ENCODE peak calls at places on chromosomes 1 and 21, in five cellular contexts. P is thoracic aorta, I is transverse colon, L is psoas muscle, V is breast epithelium. G is an unnamed sample.

GRCh38 chr21:34133802-34134201 is 60.4 kb downstream of the MRPS6 start:
- DNase-seq in P (no peak), I (no peak), L (no peak), V (no peak), G (no peak)

GRCh38 chr1:114033219-114033706 is 54.0 kb downstream of the OLFML3 start:
- DNase-seq in P (no peak), I (no peak), L (no peak), V (no peak), G (no peak)

GRCh38 chr1:208047476-208047934 is 136.6 kb upstream of the CD34 start:
- DNase-seq in P (peak), I (peak), L (peak), V (peak), G (no peak)

GRCh38 chr1:222404710-222405109 is 143.2 kb downstream of the HHIPL2 start:
- DNase-seq in P (no peak), I (no peak), L (no peak), V (no peak), G (no peak)

GRCh38 chr1:30450148-30450817 is 273.1 kb downstream of the MATN1 start:
- DNase-seq in P (no peak), I (no peak), L (no peak), V (no peak), G (no peak)

GRCh38 chr1:85085417-85085816 is 37.1 kb upstream of the MCOLN3 start:
- DNase-seq in P (no peak), I (no peak), L (no peak), V (no peak), G (no peak)

GRCh38 chr1:41891403-41891896 is 27.3 kb downstream of the HIVEP3 start:
- DNase-seq in P (no peak), I (peak), L (no peak), V (no peak), G (no peak)

GRCh38 chr1:63980706-63981407 is 207.0 kb downstream of the ROR1 start:
- DNase-seq in P (no peak), I (no peak), L (no peak), V (peak), G (no peak)

GRCh38 chr1:171431994-171432393 is 53.3 kb upstream of the PRRC2C start:
- DNase-seq in P (no peak), I (no peak), L (no peak), V (no peak), G (no peak)

GRCh38 chr1:98049370-98050115 is 128.7 kb upstream of the DPYD start:
- DNase-seq in P (no peak), I (no peak), L (no peak), V (no peak), G (no peak)

GRCh38 chr1:217896490-217896889 is 265.3 kb downstream of the SPATA17 start:
- DNase-seq in P (no peak), I (no peak), L (no peak), V (no peak), G (no peak)

GRCh38 chr1:19081218-19081893 is 124.9 kb upstream of the IFFO2 start:
- DNase-seq in P (no peak), I (peak), L (peak), V (no peak), G (no peak)

GRCh38 chr1:23930861-23931471 is 17.8 kb upstream of the CNR2 start:
- DNase-seq in P (no peak), I (no peak), L (no peak), V (no peak), G (peak)

GRCh38 chr1:9594471-9595155 is 5.9 kb downstream of the TMEM201 start:
- DNase-seq in P (no peak), I (no peak), L (no peak), V (no peak), G (no peak)

GRCh38 chr21:17602874-17603273 is 9.8 kb downstream of the BTG3 start:
- DNase-seq in P (no peak), I (no peak), L (no peak), V (no peak), G (no peak)

GRCh38 chr1:91374086-91374485 is 30.6 kb downstream of the HFM1 start:
- DNase-seq in P (no peak), I (no peak), L (no peak), V (no peak), G (no peak)

GRCh38 chr1:152037920-152038658 is 1.3 kb upstream of the S100A11 start:
- DNase-seq in P (no peak), I (no peak), L (no peak), V (no peak), G (no peak)

GRCh38 chr1:37438971-37439671 is 35.3 kb upstream of the ZC3H12A start:
- DNase-seq in P (no peak), I (no peak), L (no peak), V (no peak), G (no peak)

GRCh38 chr21:27571706-27572105 is 604.8 kb upstream of the ADAMTS5 start:
- DNase-seq in P (no peak), I (no peak), L (no peak), V (no peak), G (peak)

GRCh38 chr21:32733356-32733755 is 5.5 kb upstream of the SYNJ1 start:
- DNase-seq in P (no peak), I (no peak), L (no peak), V (no peak), G (no peak)

GRCh38 chr1:168609133-168609715 is 32.8 kb downstream of the XCL1 start:
- DNase-seq in P (peak), I (no peak), L (peak), V (peak), G (peak)

GRCh38 chr1:14440166-14440565 is 158.3 kb upstream of the KAZN start:
- DNase-seq in P (no peak), I (no peak), L (no peak), V (no peak), G (no peak)
- TF ChIP-seq CTCF in P (no peak), I (no peak), L (no peak), V (no peak), G (no peak)

GRCh38 chr1:59081181-59081580 is 215.7 kb upstream of the FGGY start:
- DNase-seq in P (no peak), I (no peak), L (no peak), V (no peak), G (no peak)

GRCh38 chr1:59077739-59078503 is 219.0 kb upstream of the FGGY start:
- DNase-seq in P (no peak), I (no peak), L (no peak), V (no peak), G (no peak)

GRCh38 chr1:59076612-59077011 is 220.3 kb upstream of the FGGY start:
- DNase-seq in P (no peak), I (no peak), L (no peak), V (no peak), G (no peak)

GRCh38 chr1:59079434-59080135 is 217.3 kb upstream of the FGGY start:
- DNase-seq in P (no peak), I (no peak), L (no peak), V (no peak), G (no peak)

GRCh38 chr1:59078866-59079265 is 218.0 kb upstream of the FGGY start:
- DNase-seq in P (no peak), I (no peak), L (no peak), V (no peak), G (no peak)
- H3K4me3 ChIP-seq in P (no peak), I (no peak), L (no peak), V (no peak), G (no peak)

GRCh38 chr1:83834621-83835264 is 164.2 kb downstream of the TTLL7 start:
- DNase-seq in P (no peak), I (no peak), L (no peak), V (no peak), G (no peak)
- TF ChIP-seq CTCF in P (no peak), I (no peak), L (peak), V (no peak), G (no peak)

GRCh38 chr1:74436078-74436477 is 76.3 kb downstream of the LRRC53 start:
- DNase-seq in P (no peak), I (no peak), L (no peak), V (no peak), G (no peak)
- H3K4me3 ChIP-seq in P (no peak), I (no peak), L (no peak), V (no peak), G (no peak)

GRCh38 chr21:25564349-25564948 is 42.8 kb downstream of the MRPL39 start:
- DNase-seq in P (no peak), I (no peak), L (no peak), V (no peak), G (no peak)

GRCh38 chr21:25562660-25563059 is 44.6 kb downstream of the MRPL39 start:
- DNase-seq in P (no peak), I (no peak), L (no peak), V (no peak), G (no peak)

GRCh38 chr21:25563399-25564116 is 43.7 kb downstream of the MRPL39 start:
- DNase-seq in P (no peak), I (peak), L (no peak), V (no peak), G (no peak)

GRCh38 chr21:25560151-25560783 is 47.0 kb downstream of the MRPL39 start:
- DNase-seq in P (no peak), I (no peak), L (no peak), V (no peak), G (no peak)

DNA sequence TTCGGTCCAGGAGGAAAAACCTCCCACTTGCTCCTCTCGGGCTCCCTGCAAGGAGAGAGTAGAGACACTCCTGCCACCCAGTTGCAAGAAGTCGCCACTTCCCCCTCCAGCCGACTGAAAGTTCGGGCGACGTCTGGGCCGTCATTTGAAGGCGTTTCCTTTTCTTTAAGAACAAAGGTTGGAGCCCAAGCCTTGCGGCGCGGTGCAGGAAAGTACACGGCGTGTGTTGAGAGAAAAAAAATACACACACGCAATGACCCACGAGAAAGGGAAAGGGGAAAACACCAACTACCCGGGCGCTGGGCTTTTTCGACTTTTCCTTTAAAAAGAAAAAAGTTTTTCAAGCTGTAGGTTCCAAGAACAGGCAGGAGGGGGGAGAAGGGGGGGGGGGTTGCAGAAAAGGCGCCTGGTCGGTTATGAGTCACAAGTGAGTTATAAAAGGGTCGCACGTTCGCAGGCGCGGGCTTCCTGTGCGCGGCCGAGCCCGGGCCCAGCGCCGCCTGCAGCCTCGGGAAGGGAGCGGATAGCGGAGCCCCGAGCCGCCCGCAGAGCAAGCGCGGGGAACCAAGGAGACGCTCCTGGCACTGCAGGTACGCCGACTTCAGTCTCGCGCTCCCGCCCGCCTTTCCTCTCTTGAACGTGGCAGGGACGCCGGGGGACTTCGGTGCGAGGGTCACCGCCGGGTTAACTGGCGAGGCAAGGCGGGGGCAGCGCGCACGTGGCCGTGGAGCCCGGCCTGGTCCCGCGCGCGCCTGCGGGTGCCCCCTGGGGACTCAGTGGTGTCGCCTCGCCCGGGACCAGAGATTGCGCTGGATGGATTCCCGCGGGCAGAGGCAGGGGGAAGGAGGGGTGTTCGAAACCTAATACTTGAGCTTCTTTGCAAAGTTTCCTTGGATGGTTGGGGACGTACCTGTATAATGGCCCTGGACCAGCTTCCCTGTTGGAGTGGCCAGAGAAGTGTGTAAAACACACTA is 45.3 kb downstream of the MRPL39 start:
- DNase-seq in P (no peak), I (peak), L (peak), V (no peak), G (no peak)
- TF ChIP-seq CTCF in P (peak), I (peak), L (peak), V (no peak), G (peak)

GRCh38 chr1:110211503-110212164 is 1.5 kb downstream of the KCNC4 start:
- DNase-seq in P (no peak), I (no peak), L (no peak), V (no peak), G (no peak)

GRCh38 chr1:110214454-110215404 is 4.6 kb downstream of the KCNC4 start:
- DNase-seq in P (no peak), I (no peak), L (no peak), V (no peak), G (no peak)

GRCh38 chr1:110213143-110213540 is 3.0 kb downstream of the KCNC4 start:
- DNase-seq in P (no peak), I (no peak), L (no peak), V (no peak), G (no peak)

GRCh38 chr1:110210604-110211502 is 739 bp downstream of the KCNC4 start:
- DNase-seq in P (no peak), I (peak), L (peak), V (peak), G (no peak)

DNA sequence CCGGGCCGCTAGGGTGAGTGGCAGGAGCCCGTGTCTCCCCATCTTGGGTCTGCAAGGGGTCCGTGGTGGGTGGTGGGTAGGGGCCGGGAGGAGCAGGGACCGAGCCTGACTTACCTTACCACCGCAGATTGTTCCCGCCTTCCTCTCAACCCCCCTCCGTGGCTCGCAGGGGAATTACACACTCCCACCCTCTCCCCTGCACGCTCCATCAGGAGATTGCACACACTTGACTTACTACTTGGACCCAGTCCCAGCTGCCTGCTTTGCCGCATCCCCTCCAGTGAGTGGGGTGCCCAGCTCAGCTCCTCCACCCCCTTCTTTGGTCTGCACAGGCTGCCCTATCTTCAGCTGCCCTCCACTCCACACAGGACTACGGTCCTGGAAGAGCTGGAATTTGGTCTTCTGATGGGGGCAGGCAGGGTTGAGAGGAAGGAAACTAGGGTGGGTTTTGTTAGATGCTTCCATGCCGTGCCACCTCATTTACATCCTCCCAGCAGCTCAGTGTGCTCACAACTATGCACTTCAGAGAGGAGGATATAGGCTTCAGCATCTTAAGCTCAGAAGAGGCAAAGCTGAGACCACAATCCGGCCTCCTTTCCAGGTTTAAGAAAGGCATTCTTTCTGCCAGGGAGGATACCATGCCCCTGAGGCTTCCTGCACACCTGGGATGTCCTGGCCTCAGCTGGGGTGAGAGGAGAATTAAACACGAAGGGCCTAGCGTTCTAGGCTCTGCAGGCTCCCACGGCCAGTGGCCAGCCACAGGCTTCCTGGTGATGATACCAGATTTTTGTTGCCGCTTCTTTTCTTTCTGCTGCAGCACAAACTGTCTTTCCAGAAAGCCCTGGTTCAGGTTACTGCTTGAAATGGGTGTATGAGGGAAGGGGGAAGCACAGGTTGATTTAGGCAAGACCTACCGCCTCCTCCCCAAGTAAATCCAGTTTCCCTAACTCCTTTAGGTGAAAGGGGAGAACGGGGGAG is 2.3 kb downstream of the KCNC4 start:
- DNase-seq in P (no peak), I (no peak), L (no peak), V (no peak), G (no peak)
- H3K4me3 ChIP-seq in P (peak), I (no peak), L (peak), V (peak), G (peak)

DNA sequence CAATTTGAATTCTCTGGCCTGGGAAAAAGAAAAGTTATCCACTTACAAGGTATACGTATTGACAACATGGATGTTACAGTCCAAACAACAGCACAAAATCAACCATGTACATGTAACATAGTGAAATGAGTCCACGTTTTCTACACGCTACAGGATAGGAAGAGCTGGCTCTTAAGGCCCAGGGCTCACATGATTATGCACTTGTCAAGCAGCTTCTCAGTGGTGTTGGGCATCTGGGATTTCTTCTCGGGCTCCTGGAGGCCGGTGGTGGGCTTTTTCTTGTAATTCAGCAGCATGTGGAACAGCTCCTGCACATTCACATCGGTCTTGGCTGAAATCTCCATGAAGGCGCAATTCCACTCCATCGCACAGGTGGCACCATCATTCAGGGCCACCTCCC is 4.0 kb downstream of the DIRAS3 start:
- DNase-seq in P (no peak), I (no peak), L (no peak), V (no peak), G (no peak)
- TF ChIP-seq CTCF in P (no peak), I (no peak), L (no peak), V (no peak), G (no peak)

DNA sequence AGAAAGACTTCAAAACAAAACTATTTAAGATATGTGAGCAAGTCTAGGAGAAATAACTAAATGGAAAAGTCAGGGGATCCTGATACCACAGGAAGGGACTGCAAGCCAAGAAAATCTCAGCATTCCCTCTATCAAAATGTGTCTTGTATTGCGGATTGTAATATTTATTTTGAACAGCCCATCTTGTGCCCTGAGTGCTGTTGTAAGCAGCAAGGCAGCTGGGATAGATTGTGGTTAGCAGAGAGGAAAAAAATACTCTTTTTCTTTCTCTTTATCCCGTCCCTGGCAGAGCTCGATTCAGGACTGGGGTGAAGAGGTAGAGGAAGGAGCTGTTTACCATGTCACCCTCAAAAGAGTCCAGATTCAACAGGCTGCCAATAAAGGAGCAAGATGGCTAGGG is 1.2 kb downstream of the RGL1 start:
- DNase-seq in P (no peak), I (no peak), L (no peak), V (no peak), G (no peak)
- H3K4me3 ChIP-seq in P (peak), I (peak), L (peak), V (peak), G (peak)

DNA sequence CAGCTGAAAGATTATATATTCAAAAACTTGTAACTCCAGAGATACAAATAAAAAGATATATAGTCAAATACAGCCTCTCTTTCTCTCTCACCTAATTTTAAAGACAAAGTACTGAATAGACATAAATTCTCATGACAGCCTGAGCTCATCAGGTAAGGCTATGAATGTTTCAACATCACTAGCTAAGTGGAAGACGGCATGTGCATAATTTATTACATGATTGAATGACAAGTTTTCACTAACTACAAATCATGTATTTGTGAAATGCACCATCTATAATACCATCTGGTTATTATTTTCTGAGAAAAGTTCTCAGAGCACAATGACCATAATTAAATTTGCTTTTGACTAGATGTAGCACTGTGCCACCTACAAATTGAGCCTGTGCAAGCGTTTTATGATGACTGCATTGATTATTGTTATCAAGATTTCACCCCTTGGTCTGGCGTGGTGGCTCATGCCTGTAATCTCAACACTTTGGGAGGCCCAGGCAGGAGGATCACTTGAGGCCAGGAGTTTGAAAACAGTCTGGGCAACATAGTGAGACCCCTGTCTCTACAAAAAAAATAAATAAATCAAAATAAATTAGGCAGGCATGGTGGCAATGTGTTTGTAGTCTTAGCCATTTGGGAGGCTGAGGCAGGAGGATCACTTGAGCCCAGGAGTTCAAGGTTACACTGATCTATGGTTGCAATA is 128.2 kb downstream of the APP start:
- DNase-seq in P (no peak), I (no peak), L (no peak), V (no peak), G (no peak)
- TF ChIP-seq CTCF in P (no peak), I (no peak), L (no peak), V (no peak), G (no peak)

G was measured in kidney epithelial cell.